ENCODE peak calls at places on chromosome 1, in four cellular contexts. F is mammary epithelial cell, R is MM.1S, C is neural progenitor cell. W is an unnamed sample.

GRCh38 chr1:206503591-206504362 is 3.6 kb upstream of the RASSF5 start:
- DNase-seq in F (peak; percentile 97), R (no peak), C (no peak), W (no peak)

GRCh38 chr1:27607239-27607804 is 3.4 kb upstream of the AHDC1 start:
- DNase-seq in F (no peak), R (no peak), C (peak; percentile 95), W (no peak)

GRCh38 chr1:200795151-200795550 is 56.5 kb downstream of the CAMSAP2 start:
- DNase-seq in F (peak; percentile 20), R (no peak), C (no peak), W (no peak)

GRCh38 chr1:13725714-13726175 is 25.8 kb downstream of the PRDM2 start:
- DNase-seq in F (peak; percentile 34), R (peak; percentile 62), C (peak; percentile 19), W (peak; percentile 56)

GRCh38 chr1:2583871-2584341 is 2.7 kb upstream of the PRXL2B start:
- DNase-seq in F (no peak), R (no peak), C (peak; percentile 38), W (peak; percentile 57)

GRCh38 chr1:203490607-203491006 is 3.3 kb upstream of the OPTC start:
- DNase-seq in F (no peak), R (no peak), C (no peak), W (no peak)

GRCh38 chr1:13808729-13809131 is 108.7 kb downstream of the PRDM2 start:
- DNase-seq in F (peak; percentile 9), R (no peak), C (peak; percentile 13), W (no peak)

GRCh38 chr1:207844374-207844773 is 66.6 kb downstream of the CD34 start:
- DNase-seq in F (no peak), R (no peak), C (no peak), W (no peak)

GRCh38 chr1:8133657-8134430 is 107.7 kb upstream of the ERRFI1 start:
- DNase-seq in F (peak; percentile 92), R (no peak), C (no peak), W (no peak)

GRCh38 chr1:162753001-162753658 is 37.4 kb upstream of the HSD17B7 start:
- DNase-seq in F (peak; percentile 9), R (no peak), C (no peak), W (no peak)

GRCh38 chr1:32988665-32989064 is 24.1 kb upstream of the RNF19B start:
- DNase-seq in F (peak; percentile 90), R (no peak), C (no peak), W (no peak)

GRCh38 chr1:201348211-201348566 is 29.3 kb downstream of the TNNT2 start:
- DNase-seq in F (peak; percentile 45), R (peak; percentile 54), C (peak; percentile 83), W (no peak)

GRCh38 chr1:209023790-209024189 is 559.7 kb upstream of the CAMK1G start:
- DNase-seq in F (no peak), R (no peak), C (no peak), W (no peak)

GRCh38 chr1:161735837-161736236 is 13.7 kb upstream of the DUSP12 start:
- DNase-seq in F (peak; percentile 25), R (no peak), C (no peak), W (no peak)

GRCh38 chr1:91559838-91560514 is 59.3 kb downstream of the CDC7 start:
- DNase-seq in F (no peak), R (no peak), C (no peak), W (peak; percentile 38)

GRCh38 chr1:94550800-94551241 is 9.3 kb upstream of the F3 start:
- DNase-seq in F (no peak), R (no peak), C (no peak), W (no peak)

GRCh38 chr1:72846891-72847290 is 564.6 kb upstream of the NEGR1 start:
- DNase-seq in F (no peak), R (no peak), C (no peak), W (no peak)

GRCh38 chr1:161119017-161119378 is 1.1 kb downstream of the NIT1 start:
- DNase-seq in F (peak; percentile 17), R (no peak), C (peak; percentile 22), W (no peak)

GRCh38 chr1:165397945-165398344 is 41.4 kb upstream of the LMX1A start:
- DNase-seq in F (no peak), R (no peak), C (no peak), W (peak; percentile 11)

GRCh38 chr1:88983791-88984552 is 8.5 kb downstream of the KYAT3 start:
- DNase-seq in F (peak; percentile 61), R (peak; percentile 75), C (peak; percentile 48), W (peak; percentile 69)

GRCh38 chr1:228867093-228867950 is 132.0 kb downstream of the RHOU start:
- DNase-seq in F (no peak), R (no peak), C (no peak), W (no peak)

DNA sequence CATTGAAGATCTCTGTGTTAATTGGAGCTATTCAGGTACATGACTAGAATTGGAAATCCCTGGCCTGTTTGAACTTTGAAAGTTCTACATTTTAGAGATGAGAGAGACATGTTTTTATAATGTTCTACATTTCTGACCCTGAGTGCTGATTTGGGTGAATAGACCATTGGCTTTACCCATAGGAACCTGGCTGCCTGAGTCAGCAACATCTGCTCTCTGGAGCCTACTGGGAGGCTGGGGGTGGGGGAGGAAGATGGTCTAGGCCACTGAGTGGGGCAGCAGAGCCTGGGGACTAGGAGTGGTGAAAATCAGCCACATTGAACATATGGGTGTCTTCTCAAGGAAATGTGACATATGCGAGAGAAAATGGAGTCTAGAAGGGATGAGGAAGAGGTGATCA is 1.4 kb upstream of the VANGL1 start:
- DNase-seq in F (no peak), R (no peak), C (no peak), W (no peak)
- H3K9me3 ChIP-seq in F (peaks cover 3% of the 10 kb centered on the region), R (no peaks in the 10 kb centered on the region), C (no peaks in the 10 kb centered on the region), W (no peaks in the 10 kb centered on the region)

GRCh38 chr1:10779201-10779600 is 17.2 kb downstream of the CASZ1 start:
- DNase-seq in F (peak; percentile 98), R (no peak), C (no peak), W (no peak)

GRCh38 chr1:10776206-10776905 is 20.1 kb downstream of the CASZ1 start:
- DNase-seq in F (no peak), R (no peak), C (no peak), W (no peak)

GRCh38 chr1:10777749-10778574 is 18.5 kb downstream of the CASZ1 start:
- DNase-seq in F (peak; percentile 16), R (no peak), C (no peak), W (no peak)

GRCh38 chr1:10779841-10780240 is 16.6 kb downstream of the CASZ1 start:
- DNase-seq in F (no peak), R (no peak), C (no peak), W (no peak)

DNA sequence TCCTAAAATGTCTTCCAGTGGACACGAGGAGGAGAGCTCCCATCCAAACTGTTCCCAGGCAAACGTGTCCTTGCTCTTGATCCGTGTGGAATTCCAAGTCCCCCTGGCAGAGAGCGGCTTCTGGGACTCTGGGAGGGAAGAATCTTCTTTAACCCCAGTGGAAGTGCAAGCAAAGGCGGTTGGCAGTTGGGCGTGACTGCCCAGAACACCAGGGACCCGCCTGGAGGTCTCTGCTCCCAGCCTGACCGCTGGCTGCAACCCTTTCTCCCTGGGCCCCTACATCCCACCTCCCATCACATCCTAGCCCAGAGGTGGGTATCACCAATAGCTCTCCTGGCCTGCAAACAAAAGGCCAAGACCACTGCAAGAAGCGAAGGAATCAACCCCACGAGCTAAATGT is 17.8 kb downstream of the CASZ1 start:
- DNase-seq in F (no peak), R (no peak), C (no peak), W (no peak)
- H3K4me1 ChIP-seq in F (peaks cover 23% of the 10 kb centered on the region), R (no peaks in the 10 kb centered on the region), C (peaks cover 56% of the 10 kb centered on the region), W (no peaks in the 10 kb centered on the region)

GRCh38 chr1:223390618-223391017 is 2.6 kb upstream of the CCDC185 start:
- DNase-seq in F (peak; percentile 5), R (no peak), C (no peak), W (no peak)

GRCh38 chr1:223394706-223395105 is 1.5 kb downstream of the CCDC185 start:
- DNase-seq in F (no peak), R (no peak), C (no peak), W (no peak)

GRCh38 chr1:223394242-223394641 is 1.0 kb downstream of the CCDC185 start:
- DNase-seq in F (no peak), R (no peak), C (no peak), W (no peak)

GRCh38 chr1:223393275-223394214 is at the start of gene CCDC185:
- DNase-seq in F (no peak), R (no peak), C (no peak), W (no peak)
- H3K4me3 ChIP-seq in F (peak within 1 kb of the TSS; percentile 28), R (no peak within 1 kb of the TSS), C (no peak within 1 kb of the TSS), W (no peak within 1 kb of the TSS)

GRCh38 chr1:107058245-107059032 is 2.0 kb downstream of the PRMT6 start:
- DNase-seq in F (no peak), R (no peak), C (no peak), W (no peak)

GRCh38 chr1:107061886-107062285 is 5.4 kb downstream of the PRMT6 start:
- DNase-seq in F (no peak), R (no peak), C (no peak), W (no peak)

GRCh38 chr1:107051266-107051665 is 5.2 kb upstream of the PRMT6 start:
- DNase-seq in F (no peak), R (no peak), C (no peak), W (no peak)

GRCh38 chr1:107057197-107058133 is 991 bp downstream of the PRMT6 start:
- DNase-seq in F (peak; percentile 52), R (peak; percentile 21), C (peak; percentile 78), W (peak; percentile 2)

GRCh38 chr1:107056426-107057196 is at the start of gene PRMT6:
- DNase-seq in F (peak; percentile 69), R (peak; percentile 61), C (peak; percentile 91), W (peak; percentile 77)
- H3K9me3 ChIP-seq in F (no peaks in the 10 kb centered on the region), R (no peaks in the 10 kb centered on the region), C (no peaks in the 10 kb centered on the region), W (no peaks in the 10 kb centered on the region)

GRCh38 chr1:156102634-156103511 is 11.6 kb upstream of the LMNA start:
- DNase-seq in F (no peak), R (no peak), C (no peak), W (no peak)
- H3K4me1 ChIP-seq in F (peaks cover 48% of the 10 kb centered on the region), R (peaks cover 17% of the 10 kb centered on the region), C (peaks cover 59% of the 10 kb centered on the region), W (peaks cover 58% of the 10 kb centered on the region)

DNA sequence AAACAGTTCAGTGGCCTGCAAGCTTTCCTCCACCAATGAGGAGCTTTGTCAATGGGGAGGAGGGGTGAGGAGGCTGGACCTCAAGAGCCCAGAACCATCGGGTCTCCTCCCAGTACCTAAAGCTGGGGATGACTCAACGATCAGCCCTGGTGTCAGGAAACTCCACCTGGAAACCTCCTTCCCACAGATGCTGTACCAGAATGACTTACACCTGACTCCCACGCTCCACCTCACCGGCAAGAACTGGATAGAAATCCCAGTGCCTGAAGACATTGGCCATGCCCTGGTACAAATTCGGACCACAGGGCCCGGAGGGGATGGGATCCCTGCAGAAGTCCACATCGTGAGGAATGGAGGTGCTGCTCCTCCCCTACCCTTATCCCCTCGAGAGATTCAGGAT is 11.4 kb downstream of the TMEM81 start:
- DNase-seq in F (peak; percentile 86), R (no peak), C (no peak), W (no peak)
- H3K4me3 ChIP-seq in F (no peak overlapping the region), R (no peak overlapping the region), C (no peak overlapping the region), W (no peak overlapping the region)

DNA sequence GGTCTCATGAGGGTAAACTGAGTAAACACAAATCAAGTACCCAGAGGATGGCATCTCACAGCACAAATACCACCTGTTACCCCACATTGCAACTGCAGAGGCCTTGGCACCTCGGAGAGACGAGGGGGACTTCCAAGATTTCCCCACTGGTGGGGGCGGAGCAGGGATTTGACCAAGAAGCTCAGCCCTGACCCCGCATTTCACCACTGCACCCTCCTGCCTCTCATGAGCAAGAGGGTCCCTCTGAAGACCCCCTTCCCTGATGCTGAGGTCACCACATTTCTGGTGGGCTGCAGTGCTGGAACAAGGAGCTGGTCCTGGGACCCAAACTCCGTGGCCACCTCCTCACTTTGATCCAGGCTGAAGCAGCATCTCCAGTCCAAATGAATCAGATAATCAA is 342.4 kb downstream of the NPHP4 start:
- DNase-seq in F (no peak), R (no peak), C (no peak), W (no peak)
- H3K9me3 ChIP-seq in F (peaks cover 11% of the 10 kb centered on the region), R (no peaks in the 10 kb centered on the region), C (no peaks in the 10 kb centered on the region), W (no peaks in the 10 kb centered on the region)

W was measured in CD4-positive, alpha-beta memory T cell.